ENCODE peak calls at places on chromosomes 6 and 20, in four cellular contexts. T, Y, S and Z are unnamed samples.

GRCh38 chr6:170087946-170088348 is 202.9 kb downstream of the DLL1 start:
- DNase-seq in T (peak; percentile 23), Y (no peak), S (no peak), Z (no peak)

GRCh38 chr6:25369450-25370086 is 90.4 kb downstream of the CARMIL1 start:
- DNase-seq in T (no peak), Y (no peak), S (peak; percentile 23), Z (no peak)

GRCh38 chr20:41018153-41018552 is 10.5 kb upstream of the TOP1 start:
- DNase-seq in T (no peak), Y (no peak), S (no peak), Z (no peak)

GRCh38 chr20:31790401-31790800 is 28.8 kb upstream of the MYLK2 start:
- DNase-seq in T (no peak), Y (no peak), S (no peak), Z (no peak)

GRCh38 chr6:11002176-11002575 is 41.9 kb downstream of the ELOVL2 start:
- DNase-seq in T (no peak), Y (no peak), S (no peak), Z (no peak)

GRCh38 chr6:164346631-164347030 is 932.1 kb downstream of the QKI start:
- DNase-seq in T (no peak), Y (no peak), S (no peak), Z (no peak)

GRCh38 chr20:34302312-34302722 is 838 bp downstream of the AHCY start:
- DNase-seq in T (no peak), Y (no peak), S (peak; percentile 39), Z (no peak)

GRCh38 chr6:164063346-164063745 is 648.8 kb downstream of the QKI start:
- DNase-seq in T (no peak), Y (no peak), S (no peak), Z (no peak)

GRCh38 chr6:56664007-56664406 is 21.3 kb upstream of the DST start:
- DNase-seq in T (no peak), Y (no peak), S (peak; percentile 32), Z (no peak)

GRCh38 chr6:85428486-85428885 is 21.4 kb upstream of the NT5E start:
- DNase-seq in T (no peak), Y (no peak), S (no peak), Z (no peak)

GRCh38 chr6:44554194-44554593 is 166.7 kb downstream of the CDC5L start:
- DNase-seq in T (no peak), Y (no peak), S (no peak), Z (no peak)

GRCh38 chr20:23920936-23921335 is 41.4 kb upstream of the CST5 start:
- DNase-seq in T (no peak), Y (no peak), S (no peak), Z (no peak)

GRCh38 chr6:131948221-131948661 is 2.9 kb downstream of the CCN2 start:
- DNase-seq in T (no peak), Y (no peak), S (peak; percentile 50), Z (no peak)

GRCh38 chr20:59585714-59586404 is 18.5 kb upstream of the PHACTR3 start:
- DNase-seq in T (no peak), Y (no peak), S (no peak), Z (no peak)

GRCh38 chr20:59586613-59587012 is 17.7 kb upstream of the PHACTR3 start:
- DNase-seq in T (no peak), Y (no peak), S (no peak), Z (no peak)

GRCh38 chr20:59581983-59582679 is 22.2 kb upstream of the PHACTR3 start:
- DNase-seq in T (no peak), Y (no peak), S (no peak), Z (no peak)

GRCh38 chr20:59583428-59584277 is 20.7 kb upstream of the PHACTR3 start:
- DNase-seq in T (no peak), Y (no peak), S (no peak), Z (no peak)

GRCh38 chr20:59584278-59584925 is 19.9 kb upstream of the PHACTR3 start:
- DNase-seq in T (no peak), Y (no peak), S (no peak), Z (no peak)
- H3K9ac ChIP-seq in T (no peak overlapping the region), Y (no peak overlapping the region), S (no peak overlapping the region), Z (no peak overlapping the region)

GRCh38 chr20:37394543-37395410 is 48.8 kb downstream of the SRC start:
- DNase-seq in T (no peak), Y (no peak), S (no peak), Z (no peak)
- TF ChIP-seq SUZ12 in T (no peak), Y (no peak), S (no peak), Z (no peak)

DNA sequence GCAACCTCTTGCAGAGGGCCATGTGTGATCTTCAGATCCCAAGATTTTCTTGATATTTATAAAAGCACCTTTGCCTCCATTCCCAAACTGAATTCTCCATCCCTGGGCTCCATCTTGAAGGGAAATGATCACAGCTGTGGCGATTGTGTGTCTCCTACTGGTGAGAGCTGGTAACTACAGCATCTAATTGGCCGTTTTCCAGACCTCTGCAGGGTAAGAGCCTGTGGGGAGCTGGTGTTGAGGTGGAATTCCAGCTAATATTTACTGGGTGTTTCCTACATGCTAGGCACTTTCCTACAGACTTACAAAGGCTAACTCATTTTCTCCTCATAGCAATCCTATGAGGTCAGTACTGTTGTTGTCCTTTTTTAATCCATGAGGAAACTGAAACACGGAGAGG is 59.2 kb upstream of the FNDC1 start:
- DNase-seq in T (no peak), Y (no peak), S (peak; percentile 23), Z (peak; percentile 58)
- H3K4me1 ChIP-seq in T (peaks cover 36% of the 10 kb centered on the region), Y (no peaks in the 10 kb centered on the region), S (peaks cover 9% of the 10 kb centered on the region), Z (no peaks in the 10 kb centered on the region)

GRCh38 chr6:88472731-88473130 is 306.6 kb upstream of the CNR1 start:
- DNase-seq in T (no peak), Y (no peak), S (no peak), Z (no peak)

GRCh38 chr6:88476388-88476787 is 310.2 kb upstream of the CNR1 start:
- DNase-seq in T (no peak), Y (no peak), S (no peak), Z (no peak)

GRCh38 chr6:88477411-88477810 is 311.3 kb upstream of the CNR1 start:
- DNase-seq in T (no peak), Y (no peak), S (no peak), Z (no peak)

GRCh38 chr6:88474720-88475119 is 308.6 kb upstream of the CNR1 start:
- DNase-seq in T (no peak), Y (no peak), S (no peak), Z (no peak)

DNA sequence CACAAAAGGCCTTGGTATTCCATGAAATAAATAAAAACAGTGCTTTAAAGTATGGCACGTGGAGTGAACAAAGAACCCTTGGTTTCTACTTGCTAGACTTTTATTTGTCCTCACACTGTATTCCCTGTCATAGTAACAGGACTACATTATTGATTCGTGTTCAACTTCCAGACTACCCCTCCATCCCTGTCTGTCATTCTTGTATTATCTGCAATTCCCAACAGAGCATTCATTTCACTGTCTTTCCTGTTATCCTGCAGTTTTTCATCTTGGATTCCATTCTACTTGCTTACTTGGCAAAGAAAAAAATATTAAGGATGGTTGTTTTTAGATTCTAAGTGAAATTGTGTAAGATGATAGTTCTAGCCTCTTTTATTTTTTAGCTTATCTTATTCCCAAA is 307.5 kb upstream of the CNR1 start:
- DNase-seq in T (no peak), Y (no peak), S (no peak), Z (no peak)
- H3K9ac ChIP-seq in T (no peak overlapping the region), Y (no peak overlapping the region), S (no peak overlapping the region), Z (no peak overlapping the region)

GRCh38 chr6:161866570-161866969 is 592.7 kb upstream of the AGPAT4 start:
- DNase-seq in T (no peak), Y (no peak), S (no peak), Z (no peak)
- TF ChIP-seq SUZ12 in T (no peak), Y (no peak), S (no peak), Z (no peak)

GRCh38 chr20:38040276-38040675 is 6.7 kb downstream of the RPRD1B start:
- DNase-seq in T (no peak), Y (no peak), S (no peak), Z (no peak)
- H3K4me1 ChIP-seq in T (peaks cover 3% of the 10 kb centered on the region), Y (no peaks in the 10 kb centered on the region), S (peaks cover 45% of the 10 kb centered on the region), Z (peaks cover 5% of the 10 kb centered on the region)

DNA sequence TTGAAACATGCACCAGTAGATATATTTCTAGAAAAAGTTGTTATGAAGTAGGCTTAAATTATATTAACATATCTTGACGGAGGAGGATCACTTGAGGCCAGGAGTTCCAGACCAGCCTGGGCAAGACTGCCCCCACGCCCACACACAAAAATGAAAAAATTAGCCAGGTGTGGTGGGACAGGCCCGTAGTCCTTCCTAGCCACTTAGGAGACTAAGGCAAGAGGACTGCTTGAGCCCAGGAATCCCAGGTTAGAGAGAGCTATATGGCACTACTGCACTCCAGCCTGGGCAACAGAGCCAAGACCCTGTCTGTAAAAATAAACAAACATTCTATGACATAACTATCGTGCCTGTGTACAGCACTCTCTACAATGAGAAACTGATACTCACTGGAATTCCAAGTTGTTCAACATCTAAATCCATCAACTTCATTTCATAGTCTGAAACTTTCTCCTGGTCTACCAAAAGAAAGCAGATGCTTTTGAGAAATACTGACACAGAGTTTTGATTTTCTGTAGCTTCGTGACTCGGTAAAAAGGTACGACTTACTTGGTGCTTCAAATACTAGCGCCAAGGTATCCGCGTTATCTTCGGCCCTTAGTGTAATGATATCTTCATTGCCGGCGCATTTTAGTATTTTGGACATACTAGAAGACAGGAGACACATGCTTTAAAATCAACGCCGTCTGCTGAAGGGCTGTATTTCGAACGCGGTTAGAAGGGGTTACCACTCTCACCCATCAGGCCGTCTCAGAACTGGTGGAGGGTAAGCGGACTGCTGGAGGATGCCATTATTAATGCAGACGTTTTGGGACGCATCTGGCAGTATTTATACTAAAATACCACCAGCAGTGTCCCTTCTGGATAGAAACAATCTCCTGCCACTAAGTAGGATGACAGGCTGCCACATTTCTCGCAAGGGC is 1.3 kb downstream of the PCNA start:
- DNase-seq in T (no peak), Y (no peak), S (no peak), Z (no peak)
- H3K9ac ChIP-seq in T (peak overlapping the region; percentile 94), Y (peak overlapping the region; percentile 100), S (peak overlapping the region; percentile 85), Z (peak overlapping the region; percentile 99)

GRCh38 chr6:166938704-166939103 is 17.6 kb downstream of the RNASET2 start:
- DNase-seq in T (no peak), Y (no peak), S (no peak), Z (no peak)

GRCh38 chr6:166940643-166941068 is 15.7 kb downstream of the RNASET2 start:
- DNase-seq in T (no peak), Y (no peak), S (no peak), Z (no peak)

GRCh38 chr6:166938150-166938549 is 18.2 kb downstream of the RNASET2 start:
- DNase-seq in T (no peak), Y (no peak), S (no peak), Z (no peak)

GRCh38 chr6:166939276-166939816 is 17.0 kb downstream of the RNASET2 start:
- DNase-seq in T (no peak), Y (no peak), S (no peak), Z (no peak)

DNA sequence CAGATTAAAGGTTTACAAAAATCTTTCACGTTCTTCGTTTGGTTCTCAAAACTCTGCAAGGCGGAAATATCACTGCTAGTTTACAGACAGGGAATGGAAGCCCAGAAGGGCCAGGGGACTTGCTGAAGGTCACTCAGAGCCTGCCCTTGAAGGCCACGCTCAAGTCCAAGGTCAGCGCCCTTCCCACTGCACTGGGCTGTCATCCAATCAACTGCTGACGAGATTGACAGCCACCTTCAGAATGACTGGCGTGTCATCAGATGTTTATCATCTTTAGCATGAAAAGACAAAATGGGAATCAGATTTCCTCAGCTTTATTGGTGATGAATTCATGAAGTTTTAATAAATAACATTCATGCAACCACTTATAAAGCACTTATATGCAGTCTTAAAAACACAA is 16.5 kb downstream of the RNASET2 start:
- DNase-seq in T (no peak), Y (no peak), S (no peak), Z (no peak)
- TF ChIP-seq SUZ12 in T (no peak), Y (no peak), S (no peak), Z (no peak)